ENCODE peak calls at places on chromosomes 12 and 14, in six cellular contexts. D, K, E, U, R and L are unnamed samples.

GRCh38 chr12:67270622-67271021 is 1.5 kb downstream of the CAND1 start:
- DNase-seq in D (no peak), K (no peak), E (no peak), U (no peak), R (no peak), L (no peak)

GRCh38 chr14:21383848-21384493 is at the start of gene SUPT16H:
- DNase-seq in D (peak; percentile 97), K (peak; percentile 98), E (peak; percentile 91), U (peak; percentile 94), R (peak; percentile 88), L (peak; percentile 98)

GRCh38 chr12:54428050-54429013 is 9.3 kb upstream of the ITGA5 start:
- DNase-seq in D (no peak), K (peak; percentile 96), E (peak; percentile 77), U (no peak), R (no peak), L (no peak)

GRCh38 chr12:43754015-43754414 is 4.6 kb downstream of the PUS7L start:
- DNase-seq in D (no peak), K (no peak), E (no peak), U (no peak), R (no peak), L (no peak)

GRCh38 chr12:42695490-42695995 is 106.0 kb upstream of the PRICKLE1 start:
- DNase-seq in D (no peak), K (no peak), E (no peak), U (no peak), R (no peak), L (no peak)

GRCh38 chr12:129570796-129571400 is 332.9 kb downstream of the TMEM132D start:
- DNase-seq in D (no peak), K (no peak), E (no peak), U (no peak), R (no peak), L (no peak)

GRCh38 chr14:59187802-59188460 is 536 bp upstream of the DAAM1 start:
- DNase-seq in D (peak; percentile 81), K (no peak), E (no peak), U (peak; percentile 50), R (peak; percentile 24), L (peak; percentile 57)

GRCh38 chr12:100399095-100399494 is 42.2 kb downstream of the SLC17A8 start:
- DNase-seq in D (no peak), K (no peak), E (no peak), U (no peak), R (no peak), L (no peak)

GRCh38 chr12:6852651-6853354 is 853 bp downstream of the USP5 start:
- DNase-seq in D (peak; percentile 52), K (peak; percentile 86), E (peak; percentile 81), U (no peak), R (no peak), L (peak; percentile 86)

GRCh38 chr14:22268875-22269274 is 320.1 kb downstream of the DAD1 start:
- DNase-seq in D (no peak), K (no peak), E (peak; percentile 91), U (no peak), R (no peak), L (no peak)

GRCh38 chr12:111149299-111149698 is 219.6 kb downstream of the PHETA1 start:
- DNase-seq in D (no peak), K (no peak), E (no peak), U (no peak), R (no peak), L (no peak)

GRCh38 chr12:31765931-31766330 is 37.1 kb upstream of the AMN1 start:
- DNase-seq in D (no peak), K (no peak), E (no peak), U (no peak), R (no peak), L (no peak)

GRCh38 chr14:23883684-23884540 is 69.7 kb upstream of the DHRS4 start:
- DNase-seq in D (no peak), K (no peak), E (no peak), U (no peak), R (no peak), L (no peak)

GRCh38 chr12:107138990-107139389 is 45.6 kb upstream of the CRY1 start:
- DNase-seq in D (no peak), K (no peak), E (no peak), U (no peak), R (no peak), L (no peak)

GRCh38 chr12:6697584-6698351 is 2.8 kb downstream of the PIANP start:
- DNase-seq in D (peak; percentile 64), K (no peak), E (peak; percentile 48), U (no peak), R (no peak), L (peak; percentile 44)

GRCh38 chr14:68148276-68148675 is 328.7 kb downstream of the RAD51B start:
- DNase-seq in D (no peak), K (no peak), E (peak; percentile 66), U (no peak), R (no peak), L (no peak)

GRCh38 chr12:48996794-48997718 is 2.1 kb downstream of the DDN start:
- DNase-seq in D (peak; percentile 71), K (peak; percentile 87), E (no peak), U (peak; percentile 82), R (peak; percentile 77), L (peak; percentile 79)

GRCh38 chr14:101368629-101369028 is 192.7 kb upstream of the DIO3 start:
- DNase-seq in D (no peak), K (no peak), E (no peak), U (no peak), R (no peak), L (no peak)

GRCh38 chr14:23182372-23183014 is 967 bp downstream of the SLC7A8 start:
- DNase-seq in D (peak; percentile 69), K (peak; percentile 77), E (peak; percentile 46), U (peak; percentile 70), R (no peak), L (peak; percentile 55)

GRCh38 chr12:57692500-57692899 is 1.4 kb upstream of the OS9 start:
- DNase-seq in D (no peak), K (no peak), E (no peak), U (no peak), R (no peak), L (no peak)

GRCh38 chr12:57687862-57688261 is 6.1 kb upstream of the OS9 start:
- DNase-seq in D (no peak), K (no peak), E (no peak), U (no peak), R (no peak), L (no peak)

GRCh38 chr12:57693659-57694458 is at the start of gene OS9:
- DNase-seq in D (peak; percentile 100), K (peak; percentile 99), E (peak; percentile 100), U (peak; percentile 98), R (peak; percentile 98), L (peak; percentile 99)

GRCh38 chr12:57693317-57693658 is 644 bp upstream of the OS9 start:
- DNase-seq in D (no peak), K (no peak), E (no peak), U (no peak), R (no peak), L (no peak)

GRCh38 chr12:57688931-57689330 is 5.0 kb upstream of the OS9 start:
- DNase-seq in D (no peak), K (no peak), E (no peak), U (no peak), R (no peak), L (no peak)
- TF ChIP-seq CTCF in D (no peak), K (no peak), E (no peak), U (no peak), R (no peak), L (no peak)

DNA sequence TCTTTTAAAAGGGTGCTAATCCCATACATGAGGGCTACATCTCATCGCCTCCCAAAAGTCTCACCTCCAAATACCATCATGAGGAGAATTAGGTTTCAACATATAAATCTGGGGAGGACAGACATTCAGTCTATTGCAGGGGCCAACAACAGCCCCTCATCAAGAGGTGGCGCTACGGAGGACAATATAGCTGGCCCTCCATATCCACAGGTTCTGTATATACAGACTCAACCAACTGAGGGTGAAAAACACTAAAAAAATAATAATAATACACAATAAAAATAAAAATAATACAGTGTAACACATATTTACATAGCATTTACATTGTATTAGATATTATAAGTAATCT is 19.1 kb upstream of the PCNX1 start:
- DNase-seq in D (no peak), K (no peak), E (no peak), U (no peak), R (no peak), L (no peak)
- TF ChIP-seq CTCF in D (peak; percentile 20), K (no peak), E (no peak), U (no peak), R (no peak), L (no peak)

GRCh38 chr14:36449903-36450302 is 70.1 kb downstream of the NKX2-1 start:
- DNase-seq in D (no peak), K (no peak), E (no peak), U (no peak), R (no peak), L (no peak)
- TF ChIP-seq CTCF in D (no peak), K (no peak), E (no peak), U (no peak), R (no peak), L (no peak)

GRCh38 chr12:124568431-124569374 is 1.3 kb upstream of the NCOR2 start:
- DNase-seq in D (peak; percentile 35), K (peak; percentile 88), E (peak; percentile 53), U (no peak), R (peak; percentile 82), L (peak; percentile 58)

GRCh38 chr12:124567673-124568373 is 411 bp upstream of the NCOR2 start:
- DNase-seq in D (peak; percentile 81), K (peak; percentile 96), E (peak; percentile 79), U (peak; percentile 93), R (peak; percentile 92), L (peak; percentile 82)

GRCh38 chr12:124565656-124566180 is 1.7 kb downstream of the NCOR2 start:
- DNase-seq in D (no peak), K (no peak), E (no peak), U (no peak), R (no peak), L (no peak)

GRCh38 chr12:124566181-124567034 is 1.0 kb downstream of the NCOR2 start:
- DNase-seq in D (peak; percentile 56), K (peak; percentile 94), E (peak; percentile 77), U (peak; percentile 89), R (peak; percentile 88), L (peak; percentile 71)

DNA sequence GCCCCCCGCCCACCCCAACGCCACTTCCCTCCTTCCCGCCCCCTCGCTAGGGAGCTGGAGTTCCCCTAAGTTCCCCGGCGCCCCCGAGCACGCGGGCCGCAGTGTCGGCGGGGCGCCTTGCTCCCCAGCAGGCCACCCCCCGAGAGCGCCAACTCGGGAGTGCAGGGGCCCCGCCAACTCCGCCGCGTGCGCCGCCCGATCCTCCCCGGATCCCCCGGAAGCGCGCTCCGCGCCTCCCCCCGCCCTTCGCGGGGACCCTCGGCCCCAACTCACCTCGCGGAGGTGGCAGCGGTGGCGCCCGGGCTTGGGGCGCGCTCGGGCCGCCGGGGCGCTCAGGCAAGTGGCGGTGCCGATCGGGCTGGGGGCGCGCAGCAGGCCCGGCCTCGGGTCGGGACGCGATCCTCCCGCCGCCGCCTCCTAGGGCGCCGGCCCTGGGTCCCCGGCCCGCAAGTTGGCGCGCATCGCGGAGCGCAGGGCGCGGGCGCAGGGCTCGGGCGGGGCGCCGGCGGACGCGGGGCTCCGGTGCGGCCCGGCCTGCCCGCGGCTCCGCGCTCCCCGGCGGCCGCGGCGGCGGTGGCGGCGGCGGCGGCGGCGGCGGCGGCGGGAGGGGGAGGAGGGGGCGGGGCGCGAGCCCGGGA is at the start of gene NCOR2:
- DNase-seq in D (peak; percentile 74), K (no peak), E (no peak), U (no peak), R (no peak), L (peak; percentile 66)
- TF ChIP-seq CTCF in D (peak; percentile 3), K (no peak), E (no peak), U (no peak), R (no peak), L (no peak)